ENCODE peak calls at places on chromosome 2, in four cellular contexts. R, J, Q and S are unnamed samples.

GRCh38 chr2:69132960-69133590 is 120.1 kb downstream of the ANTXR1 start:
- DNase-seq in Q (no peak), R (no peak), J (no peak), S (no peak)

GRCh38 chr2:191263050-191263449 is 17.8 kb downstream of the MYO1B start:
- DNase-seq in Q (no peak), R (no peak), J (peak; percentile 45), S (no peak)

GRCh38 chr2:104340879-104341812 is 512.8 kb upstream of the POU3F3 start:
- DNase-seq in Q (no peak), J (no peak), R (no peak), S (no peak)

GRCh38 chr2:149087751-149088150 is 49.3 kb downstream of the LYPD6B start:
- DNase-seq in Q (no peak), J (peak; percentile 8), R (no peak), S (no peak)

GRCh38 chr2:150859162-150859561 is 371.7 kb upstream of the RND3 start:
- DNase-seq in J (no peak), R (no peak), Q (no peak), S (no peak)

GRCh38 chr2:163401481-163401880 is 334.3 kb downstream of the FIGN start:
- DNase-seq in Q (peak; percentile 3), R (no peak), J (peak; percentile 70), S (peak; percentile 8)

GRCh38 chr2:76270356-76270755 is 559.6 kb upstream of the GCFC2 start:
- DNase-seq in R (no peak), Q (no peak), J (no peak), S (no peak)

GRCh38 chr2:161651547-161651946 is 27.3 kb downstream of the SLC4A10 start:
- DNase-seq in Q (no peak), R (no peak), J (no peak), S (no peak)

GRCh38 chr2:6314218-6314855 is 551.4 kb downstream of the CMPK2 start:
- DNase-seq in R (no peak), Q (no peak), J (no peak), S (no peak)

GRCh38 chr2:45938649-45939511 is 287.4 kb downstream of the PRKCE start:
- DNase-seq in Q (peak; percentile 91), J (peak; percentile 96), R (peak; percentile 90), S (peak; percentile 99)

GRCh38 chr2:238874330-238875050 is 26.6 kb downstream of the TWIST2 start:
- DNase-seq in J (no peak), Q (no peak), R (no peak), S (no peak)

GRCh38 chr2:19851116-19851515 is 50.7 kb downstream of the TTC32 start:
- DNase-seq in J (no peak), Q (peak; percentile 46), R (no peak), S (peak; percentile 33)

GRCh38 chr2:99183025-99183424 is 2.0 kb downstream of the MRPL30 start:
- DNase-seq in R (no peak), Q (no peak), J (peak; percentile 4), S (no peak)

GRCh38 chr2:194203898-194204297 is 1453.1 kb upstream of the SLC39A10 start:
- DNase-seq in Q (no peak), R (peak; percentile 1), J (no peak), S (peak; percentile 3)

GRCh38 chr2:161796192-161796591 is 172.0 kb downstream of the SLC4A10 start:
- DNase-seq in R (no peak), Q (no peak), J (peak; percentile 24), S (no peak)

GRCh38 chr2:66888791-66889631 is 454.1 kb downstream of the MEIS1 start:
- DNase-seq in J (peak; percentile 98), Q (no peak), R (no peak), S (no peak)

GRCh38 chr2:162123806-162124758 is 28.0 kb downstream of the GCG start:
- DNase-seq in R (no peak), J (peak; percentile 76), Q (no peak), S (peak; percentile 51)

GRCh38 chr2:33347856-33348255 is 128.6 kb upstream of the RASGRP3 start:
- DNase-seq in J (no peak), R (no peak), Q (no peak), S (no peak)

GRCh38 chr2:150617351-150617750 is 129.9 kb upstream of the RND3 start:
- DNase-seq in Q (no peak), J (peak; percentile 63), R (no peak), S (no peak)